ENCODE peak calls at places on chromosomes 16 and 17, in five cellular contexts. B, D, U, K and V are unnamed samples.

GRCh38 chr17:80474231-80474932 is 2.0 kb downstream of the NPTX1 start:
- DNase-seq in K (no peak), D (no peak), B (no peak), U (peak; percentile 13), V (no peak)

GRCh38 chr17:58991718-58992331 is 114.9 kb downstream of the TRIM37 start:
- DNase-seq in U (no peak), K (no peak), D (no peak), B (no peak), V (no peak)

GRCh38 chr16:1871974-1872635 is at the start of gene MEIOB:
- DNase-seq in B (peak; percentile 56), U (no peak), K (no peak), D (peak; percentile 74), V (no peak)

GRCh38 chr16:12271006-12271405 is 294.5 kb downstream of the SNX29 start:
- DNase-seq in U (peak; percentile 22), D (peak; percentile 45), B (no peak), K (no peak), V (no peak)

GRCh38 chr17:69506489-69506888 is 92.0 kb downstream of the MAP2K6 start:
- DNase-seq in U (no peak), K (no peak), B (no peak), D (no peak), V (no peak)

GRCh38 chr16:1014771-1015495 is 33.4 kb downstream of the SOX8 start:
- DNase-seq in D (no peak), B (no peak), K (no peak), U (no peak), V (no peak)

GRCh38 chr17:61583660-61584264 is 7.3 kb downstream of the NACA2 start:
- DNase-seq in K (no peak), U (no peak), B (no peak), D (no peak), V (no peak)

GRCh38 chr16:21184834-21185233 is 26.4 kb downstream of the LDAF1 start:
- DNase-seq in B (no peak), K (no peak), D (no peak), U (no peak), V (no peak)

GRCh38 chr16:66250686-66251405 is 115.6 kb upstream of the CDH5 start:
- DNase-seq in B (peak; percentile 61), K (no peak), U (no peak), D (peak; percentile 78), V (no peak)

GRCh38 chr16:88722784-88723506 is 16.6 kb downstream of the CTU2 start:
- DNase-seq in U (no peak), K (no peak), B (no peak), D (no peak), V (no peak)

GRCh38 chr17:43398724-43399595 is at the start of gene ARL4D:
- DNase-seq in D (peak; percentile 96), B (peak; percentile 93), U (peak; percentile 82), K (no peak), V (no peak)

GRCh38 chr17:47987240-47987835 is 16.4 kb downstream of the CDK5RAP3 start:
- DNase-seq in U (no peak), D (no peak), B (no peak), K (no peak), V (no peak)

GRCh38 chr16:11575223-11575589 is 11.5 kb downstream of the LITAF start:
- DNase-seq in B (no peak), K (no peak), D (no peak), U (no peak), V (no peak)

GRCh38 chr17:47676510-47676909 is 17.5 kb upstream of the TBKBP1 start:
- DNase-seq in B (no peak), U (no peak), D (no peak), K (no peak), V (no peak)

GRCh38 chr17:13647551-13647950 is 45.8 kb upstream of the HS3ST3A1 start:
- DNase-seq in K (no peak), D (no peak), U (no peak), B (no peak), V (peak; percentile 12)

GRCh38 chr17:81315170-81315884 is 20.2 kb upstream of the SLC38A10 start:
- DNase-seq in U (no peak), K (no peak), B (no peak), D (no peak), V (no peak)

GRCh38 chr16:89200124-89200849 is at the start of gene SLC22A31:
- DNase-seq in K (no peak), U (no peak), B (peak; percentile 82), D (no peak), V (no peak)

GRCh38 chr16:3046506-3047386 is at the start of gene MMP25:
- DNase-seq in B (no peak), D (no peak), U (no peak), K (no peak), V (no peak)

GRCh38 chr17:73342057-73342522 is 30.3 kb upstream of the CDC42EP4 start:
- DNase-seq in U (peak; percentile 86), D (peak; percentile 93), K (no peak), B (peak; percentile 60), V (peak; percentile 84)

GRCh38 chr17:42422412-42422957 is 571 bp downstream of the CAVIN1 start:
- DNase-seq in K (no peak), B (peak; percentile 68), U (no peak), D (no peak), V (no peak)

GRCh38 chr17:16352838-16353701 is at the start of gene CENPV:
- DNase-seq in U (peak; percentile 45), K (no peak), B (peak; percentile 66), D (peak; percentile 59), V (no peak)

GRCh38 chr16:84254080-84254479 is 14.3 kb upstream of the KCNG4 start:
- DNase-seq in U (no peak), D (no peak), B (no peak), K (no peak), V (no peak)

GRCh38 chr17:74833501-74834361 is 26.0 kb downstream of the GRIN2C start:
- DNase-seq in K (no peak), B (peak; percentile 63), U (no peak), D (peak; percentile 26), V (no peak)

GRCh38 chr16:4015275-4015990 is 100.8 kb downstream of the ADCY9 start:
- DNase-seq in B (no peak), D (no peak), U (no peak), K (no peak), V (no peak)

GRCh38 chr17:59632398-59632797 is 12.7 kb downstream of the CLTC start:
- DNase-seq in B (no peak), K (no peak), D (no peak), U (no peak), V (no peak)

GRCh38 chr17:13541032-13541480 is 60.7 kb downstream of the HS3ST3A1 start:
- DNase-seq in D (no peak), K (peak; percentile 87), B (no peak), U (no peak), V (peak; percentile 89)

GRCh38 chr16:27232061-27232841 is 28.9 kb downstream of the KDM8 start:
- DNase-seq in K (no peak), U (no peak), B (peak; percentile 50), D (no peak), V (no peak)

GRCh38 chr17:81003711-81004335 is 12.2 kb downstream of the CHMP6 start:
- DNase-seq in U (no peak), B (peak; percentile 47), K (no peak), D (no peak), V (no peak)

GRCh38 chr17:80783461-80783860 is 208.2 kb upstream of the CHMP6 start:
- DNase-seq in D (no peak), U (no peak), K (no peak), B (peak; percentile 6), V (no peak)